ENCODE peak calls at places on chromosomes 12 and 14, in nine cellular contexts. E is tibial nerve, Y is fibroblast of mammary gland, V is Panc1, X is endothelial cell of umbilical vein, D is fibroblast of pulmonary artery, A is cardiac muscle cell, H is breast epithelium, T is psoas muscle. Q is an unnamed sample.

GRCh38 chr12:28090835-28091234 is 99.4 kb upstream of the CCDC91 start:
- DNase-seq in A (no peak), T (no peak), Y (no peak), E (no peak), V (no peak), H (no peak), X (no peak), D (no peak), Q (no peak)

GRCh38 chr12:93087836-93088610 is 158.9 kb upstream of the EEA1 start:
- DNase-seq in X (no peak), D (no peak), T (no peak), H (no peak), A (no peak), Y (no peak), V (no peak), E (no peak), Q (no peak)

GRCh38 chr12:112389228-112389627 is 7.0 kb upstream of the HECTD4 start:
- DNase-seq in Y (no peak), D (no peak), X (no peak), E (no peak), H (no peak), A (no peak), V (no peak), T (no peak), Q (no peak)

GRCh38 chr14:92412912-92413311 is 89.9 kb downstream of the SLC24A4 start:
- DNase-seq in A (no peak), E (no peak), V (no peak), H (no peak), T (no peak), D (no peak), X (no peak), Y (peak), Q (peak)

GRCh38 chr14:100291305-100292075 is 14.8 kb downstream of the SLC25A29 start:
- DNase-seq in D (no peak), X (no peak), T (no peak), H (peak), V (no peak), Y (no peak), E (no peak), A (no peak), Q (no peak)

GRCh38 chr14:69928111-69928523 is 48.9 kb downstream of the SMOC1 start:
- DNase-seq in X (peak), H (no peak), E (no peak), A (no peak), D (no peak), Y (peak), V (no peak), T (no peak), Q (no peak)

GRCh38 chr12:12456637-12457036 is 99.8 kb downstream of the BORCS5 start:
- DNase-seq in E (no peak), T (no peak), H (no peak), Y (peak), X (peak), V (no peak), D (peak), A (no peak), Q (no peak)

GRCh38 chr12:69904761-69905160 is 79.7 kb downstream of the MYRFL start:
- DNase-seq in D (peak), A (no peak), V (no peak), E (no peak), X (no peak), Y (peak), H (no peak), T (no peak), Q (peak)

GRCh38 chr14:100015251-100015655 is 50.0 kb upstream of the EVL start:
- DNase-seq in Y (no peak), T (no peak), H (no peak), D (no peak), X (peak), A (no peak), V (no peak), E (no peak), Q (no peak)

GRCh38 chr14:72828604-72829003 is 65.3 kb downstream of the DPF3 start:
- DNase-seq in V (no peak), E (no peak), H (no peak), X (no peak), D (no peak), T (no peak), Y (no peak), A (peak), Q (no peak)

GRCh38 chr14:23352506-23353432 is at the start of gene SLC22A17:
- DNase-seq in X (peak), V (no peak), A (peak), E (peak), T (peak), H (peak), D (peak), Y (peak), Q (peak)

GRCh38 chr14:58882577-58883018 is 244.8 kb downstream of the DACT1 start:
- DNase-seq in E (peak), V (no peak), T (no peak), H (no peak), X (no peak), Y (peak), A (no peak), D (peak), Q (peak)

GRCh38 chr14:57057803-57058202 is 210.9 kb downstream of the EXOC5 start:
- DNase-seq in X (no peak), D (no peak), E (no peak), A (no peak), V (no peak), Y (no peak), T (no peak), H (no peak), Q (no peak)

GRCh38 chr14:36521598-36522345 is 1.7 kb upstream of the NKX2-1 start:
- DNase-seq in X (no peak), A (no peak), H (no peak), T (no peak), D (no peak), Y (no peak), E (no peak), V (no peak), Q (no peak)

GRCh38 chr14:68188174-68188573 is 368.6 kb downstream of the RAD51B start:
- DNase-seq in V (no peak), T (no peak), Y (no peak), H (no peak), D (no peak), A (no peak), E (no peak), X (no peak), Q (no peak)

DNA sequence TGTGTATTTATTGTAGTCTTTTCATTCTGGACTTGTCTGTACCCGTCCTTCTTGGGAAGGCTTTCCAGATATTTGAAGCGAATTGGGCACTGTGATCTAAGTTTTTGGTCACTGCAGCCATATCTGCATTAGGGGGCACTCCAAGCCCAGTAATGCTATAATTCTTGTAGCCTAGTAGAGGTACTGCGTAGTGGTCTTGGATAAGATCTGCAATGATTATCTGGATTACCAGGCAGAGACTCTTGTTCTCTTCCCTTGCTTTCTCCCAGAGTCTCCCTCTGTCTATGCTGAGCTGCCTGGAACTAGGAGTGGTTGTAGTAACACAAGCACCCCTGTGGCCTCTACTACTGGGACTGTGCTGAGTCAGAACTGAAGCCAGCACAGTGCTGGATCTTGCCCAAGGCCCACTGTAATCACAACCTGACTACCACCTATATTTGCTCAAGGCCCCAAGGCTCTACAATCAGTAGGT is 30.0 kb downstream of the SLC38A2 start:
- DNase-seq in A (no peak), T (no peak), D (peak), Y (peak), E (peak), V (no peak), X (peak), H (no peak), Q (peak)
- TF ChIP-seq CTCF in A (peak), T (peak), D (peak), Y (peak), E (peak), V (peak), X (peak), H (no peak), Q (peak)

GRCh38 chr12:91818236-91819131 is 327.2 kb downstream of the BTG1 start:
- DNase-seq in E (no peak), T (no peak), D (no peak), A (no peak), V (no peak), X (no peak), Y (peak), H (no peak), Q (no peak)
- TF ChIP-seq CTCF in E (no peak), T (no peak), D (no peak), A (no peak), V (no peak), X (no peak), Y (no peak), H (no peak), Q (no peak)

GRCh38 chr14:78902010-78902623 is 731.9 kb downstream of the NRXN3 start:
- DNase-seq in E (no peak), Y (peak), X (peak), D (peak), T (no peak), A (peak), H (no peak), V (no peak), Q (peak)
- TF ChIP-seq CTCF in E (no peak), Y (peak), X (peak), D (peak), T (peak), A (peak), H (no peak), V (peak), Q (peak)

GRCh38 chr12:64798165-64798564 is 26.3 kb upstream of the TBC1D30 start:
- DNase-seq in H (no peak), T (no peak), Y (no peak), A (no peak), E (no peak), V (no peak), X (no peak), D (no peak), Q (no peak)

GRCh38 chr12:64806173-64806572 is 18.3 kb upstream of the TBC1D30 start:
- DNase-seq in Y (no peak), H (no peak), X (no peak), V (no peak), E (no peak), A (no peak), D (no peak), T (no peak), Q (no peak)

GRCh38 chr12:64797156-64797555 is 27.3 kb upstream of the TBC1D30 start:
- DNase-seq in X (no peak), E (no peak), V (no peak), T (no peak), D (no peak), A (no peak), Y (no peak), H (no peak), Q (no peak)

GRCh38 chr12:64800640-64801039 is 23.8 kb upstream of the TBC1D30 start:
- DNase-seq in V (no peak), T (no peak), H (no peak), X (no peak), Y (no peak), A (no peak), E (no peak), D (no peak), Q (no peak)

DNA sequence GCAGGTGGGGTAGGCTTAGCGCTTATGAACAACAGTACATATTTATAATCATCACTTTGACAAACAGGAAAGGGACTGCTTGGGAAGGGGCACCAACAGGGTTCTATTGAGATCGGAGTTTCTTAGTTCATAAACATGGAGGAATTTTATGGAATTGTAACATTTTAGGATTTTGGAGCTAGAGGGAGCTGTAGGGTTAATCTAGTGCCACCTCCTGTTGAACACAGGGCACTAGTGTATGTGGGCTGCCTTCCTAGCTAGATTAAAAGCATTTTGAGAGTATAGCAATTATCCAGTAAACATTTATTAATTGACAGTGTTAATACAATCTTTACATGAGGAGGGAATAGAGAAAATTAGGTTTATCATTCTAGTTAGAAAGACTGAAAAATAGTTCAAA is 23.1 kb upstream of the TBC1D30 start:
- DNase-seq in X (peak), T (no peak), Y (peak), D (no peak), H (no peak), V (no peak), A (no peak), E (no peak), Q (no peak)
- TF ChIP-seq CTCF in X (peak), T (no peak), Y (peak), D (peak), H (no peak), V (peak), A (peak), E (no peak), Q (no peak)

GRCh38 chr12:128752386-128752785 is 71.4 kb downstream of the SLC15A4 start:
- DNase-seq in D (no peak), V (no peak), X (no peak), T (no peak), H (no peak), Y (no peak), E (no peak), A (no peak), Q (no peak)

GRCh38 chr12:128755565-128755964 is 68.2 kb downstream of the SLC15A4 start:
- DNase-seq in X (no peak), E (no peak), T (no peak), H (no peak), Y (no peak), A (no peak), D (no peak), V (no peak), Q (no peak)

GRCh38 chr12:128754275-128754674 is 69.5 kb downstream of the SLC15A4 start:
- DNase-seq in Y (no peak), H (no peak), A (no peak), V (no peak), X (no peak), T (no peak), D (no peak), E (no peak), Q (no peak)

GRCh38 chr12:128747441-128747840 is 76.3 kb downstream of the SLC15A4 start:
- DNase-seq in H (no peak), X (no peak), V (no peak), Y (no peak), E (no peak), T (no peak), A (no peak), D (no peak), Q (no peak)

DNA sequence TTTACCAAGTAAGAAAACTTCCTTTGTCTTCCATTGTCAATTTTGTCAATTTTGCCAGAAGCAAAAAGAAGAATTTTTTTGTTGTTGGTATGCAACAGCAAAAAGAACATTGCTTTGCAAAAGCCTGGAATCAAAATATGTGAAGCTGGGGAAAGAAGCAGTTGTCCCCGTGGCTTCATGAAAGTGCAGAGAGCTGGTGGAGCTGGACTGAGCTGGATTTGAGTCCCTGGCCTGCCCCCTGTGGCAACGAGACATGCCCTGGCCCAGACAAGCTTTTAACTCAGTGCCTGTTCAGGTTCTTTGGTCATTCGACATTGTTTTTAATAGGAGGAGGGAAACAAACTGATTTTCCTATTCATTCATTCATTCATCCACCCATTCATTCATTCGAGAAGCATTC is 70.3 kb downstream of the SLC15A4 start:
- DNase-seq in T (no peak), D (no peak), V (no peak), X (no peak), A (peak), Y (no peak), H (no peak), E (no peak), Q (no peak)
- TF ChIP-seq CTCF in T (no peak), D (no peak), V (no peak), X (no peak), A (no peak), Y (no peak), H (no peak), E (no peak), Q (no peak)

GRCh38 chr14:54362759-54363437 is 33.9 kb upstream of the CDKN3 start:
- DNase-seq in X (peak), A (no peak), D (no peak), E (no peak), H (no peak), V (no peak), Y (no peak), T (no peak), Q (no peak)

GRCh38 chr14:54364555-54365415 is 32.0 kb upstream of the CDKN3 start:
- DNase-seq in D (peak), V (no peak), T (peak), Y (peak), E (peak), X (peak), A (no peak), H (no peak), Q (peak)

GRCh38 chr14:54369343-54369742 is 27.5 kb upstream of the CDKN3 start:
- DNase-seq in H (no peak), V (no peak), E (no peak), A (no peak), T (no peak), X (no peak), D (no peak), Y (no peak), Q (no peak)

GRCh38 chr14:54370323-54371125 is 26.3 kb upstream of the CDKN3 start:
- DNase-seq in A (no peak), T (no peak), E (no peak), D (no peak), X (no peak), H (no peak), V (no peak), Y (no peak), Q (no peak)

GRCh38 chr14:54366726-54367707 is 29.8 kb upstream of the CDKN3 start:
- DNase-seq in Y (peak), T (no peak), E (no peak), H (no peak), X (peak), V (peak), A (peak), D (peak), Q (peak)
- TF ChIP-seq CTCF in Y (peak), T (peak), E (peak), H (no peak), X (peak), V (peak), A (peak), D (peak), Q (peak)

DNA sequence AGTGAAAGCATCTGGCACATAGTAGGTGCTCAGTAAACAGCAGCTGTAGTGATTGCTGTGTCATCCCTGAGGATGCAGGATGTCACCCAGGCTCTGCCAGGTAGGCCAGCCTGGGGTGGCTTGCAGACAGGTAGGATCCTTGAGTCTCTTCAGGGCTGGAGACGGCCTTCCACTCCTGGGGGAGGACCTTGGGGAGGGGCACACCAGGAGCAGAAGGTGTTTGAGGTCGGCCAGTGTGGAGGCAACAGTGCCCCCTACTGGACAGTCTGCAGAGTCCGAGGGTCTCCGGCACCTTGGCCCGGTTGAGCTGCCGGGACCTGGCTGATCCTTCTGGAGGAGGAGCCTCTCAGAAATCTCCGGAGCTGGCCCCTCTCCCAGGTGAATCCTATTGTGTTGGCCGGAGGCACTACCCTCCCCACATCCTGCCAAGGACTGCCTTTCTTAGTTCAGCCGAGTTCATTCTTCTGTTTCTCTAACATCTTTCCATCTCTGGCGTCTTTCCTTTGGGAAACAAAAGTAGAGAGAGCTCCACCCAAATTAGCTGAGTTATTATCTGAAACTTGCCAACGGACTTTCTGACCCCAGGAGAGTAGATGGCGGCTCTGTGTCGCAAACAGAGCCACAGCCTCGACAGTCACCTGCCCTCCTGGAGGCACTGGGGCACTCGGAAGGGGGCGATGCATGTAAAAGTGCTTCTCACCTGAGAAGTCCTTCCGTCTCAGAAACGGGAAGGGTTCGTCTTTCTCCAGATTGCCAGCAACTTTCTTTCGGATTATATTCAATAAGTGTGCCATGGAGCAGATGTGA is 41.9 kb upstream of the CLMN start:
- DNase-seq in X (peak), V (no peak), Y (peak), T (peak), A (no peak), H (peak), E (no peak), D (peak), Q (no peak)
- TF ChIP-seq CTCF in X (peak), V (peak), Y (peak), T (peak), A (peak), H (peak), E (peak), D (peak), Q (peak)